ENCODE peak calls at places on chromosomes 16 and 17, in six cellular contexts. O, H, X, C, G and M are unnamed samples.
A peak's percentile ranks its signal among the peaks of the same experiment; 100 is the strongest.

GRCh38 chr16:65069090-65069489 is 52.8 kb downstream of the CDH11 start:
- DNase-seq in O (no peak), H (peak; percentile 28), X (no peak), C (no peak), G (no peak), M (no peak)

GRCh38 chr17:4891405-4892062 is 7.8 kb upstream of the C17orf107 start:
- DNase-seq in O (no peak), H (no peak), X (no peak), C (no peak), G (no peak), M (no peak)

GRCh38 chr17:64694207-64694606 is 32.1 kb upstream of the SMURF2 start:
- DNase-seq in O (peak; percentile 66), H (peak; percentile 95), X (no peak), C (no peak), G (peak; percentile 98), M (peak; percentile 63)

GRCh38 chr16:6570520-6570919 is 762.1 kb upstream of the RBFOX1 start:
- DNase-seq in O (no peak), H (no peak), X (no peak), C (no peak), G (no peak), M (no peak)

GRCh38 chr17:11986939-11987329 is 10.3 kb downstream of the ZNF18 start:
- DNase-seq in O (peak; percentile 49), H (peak; percentile 72), X (peak; percentile 12), C (no peak), G (peak; percentile 37), M (peak; percentile 42)

GRCh38 chr17:6269474-6269873 is 165.4 kb downstream of the AIPL1 start:
- DNase-seq in O (peak; percentile 35), H (peak; percentile 60), X (peak; percentile 20), C (no peak), G (no peak), M (peak; percentile 56)

GRCh38 chr17:28406478-28406824 is 439 bp upstream of the SLC46A1 start:
- DNase-seq in O (no peak), H (no peak), X (no peak), C (no peak), G (no peak), M (no peak)

GRCh38 chr17:50109207-50109606 is 14.1 kb downstream of the PDK2 start:
- DNase-seq in O (no peak), H (no peak), X (no peak), C (no peak), G (no peak), M (no peak)

GRCh38 chr17:39867084-39867890 is 715 bp upstream of the ZPBP2 start:
- DNase-seq in O (no peak), H (no peak), X (no peak), C (peak; percentile 96), G (no peak), M (no peak)

GRCh38 chr16:8655184-8655717 is 19.2 kb upstream of the ABAT start:
- DNase-seq in O (no peak), H (peak; percentile 13), X (no peak), C (peak; percentile 31), G (peak; percentile 73), M (peak; percentile 83)

GRCh38 chr16:1508494-1509167 is 15.5 kb downstream of the TELO2 start:
- DNase-seq in O (no peak), H (no peak), X (no peak), C (no peak), G (no peak), M (no peak)

GRCh38 chr16:1511662-1512061 is 18.5 kb downstream of the TELO2 start:
- DNase-seq in O (no peak), H (no peak), X (no peak), C (no peak), G (no peak), M (peak; percentile 14)

GRCh38 chr16:1510941-1511351 is 17.8 kb downstream of the TELO2 start:
- DNase-seq in O (no peak), H (no peak), X (no peak), C (no peak), G (no peak), M (no peak)

GRCh38 chr16:1509307-1510221 is 16.4 kb downstream of the TELO2 start:
- DNase-seq in O (no peak), H (peak; percentile 15), X (no peak), C (no peak), G (no peak), M (no peak)

GRCh38 chr16:1510272-1510671 is 17.1 kb downstream of the TELO2 start:
- DNase-seq in O (no peak), H (no peak), X (no peak), C (no peak), G (no peak), M (no peak)
- TF ChIP-seq POLR2A in O (no peak), H (no peak), X (no peak), C (no peak), G (no peak), M (no peak)

GRCh38 chr16:50038756-50039529 is 13.9 kb downstream of the CNEP1R1 start:
- DNase-seq in O (no peak), H (no peak), X (no peak), C (no peak), G (no peak), M (peak; percentile 91)
- TF ChIP-seq MYC in O (no peak), H (no peak), X (no peak), C (no peak), G (no peak), M (no peak)

GRCh38 chr16:54930034-54930938 is at the start of gene IRX5:
- DNase-seq in O (peak; percentile 81), H (peak; percentile 89), X (peak; percentile 83), C (no peak), G (no peak), M (peak; percentile 99)
- TF ChIP-seq POLR2A in O (peak; percentile 20), H (no peak), X (peak; percentile 66), C (peak; percentile 41), G (no peak), M (peak; percentile 69)

GRCh38 chr16:23119570-23119969 is 29.7 kb downstream of the USP31 start:
- DNase-seq in O (no peak), H (no peak), X (no peak), C (no peak), G (no peak), M (no peak)

GRCh38 chr16:23121024-23121423 is 28.2 kb downstream of the USP31 start:
- DNase-seq in O (no peak), H (no peak), X (no peak), C (no peak), G (no peak), M (no peak)

GRCh38 chr16:23120562-23120961 is 28.7 kb downstream of the USP31 start:
- DNase-seq in O (no peak), H (no peak), X (no peak), C (no peak), G (no peak), M (no peak)

GRCh38 chr16:23124315-23124714 is 24.9 kb downstream of the USP31 start:
- DNase-seq in O (peak; percentile 52), H (peak; percentile 85), X (no peak), C (no peak), G (no peak), M (no peak)

GRCh38 chr16:23122107-23122506 is 27.1 kb downstream of the USP31 start:
- DNase-seq in O (no peak), H (no peak), X (no peak), C (no peak), G (no peak), M (no peak)
- TF ChIP-seq MYC in O (no peak), H (no peak), X (no peak), C (no peak), G (no peak), M (no peak)

DNA sequence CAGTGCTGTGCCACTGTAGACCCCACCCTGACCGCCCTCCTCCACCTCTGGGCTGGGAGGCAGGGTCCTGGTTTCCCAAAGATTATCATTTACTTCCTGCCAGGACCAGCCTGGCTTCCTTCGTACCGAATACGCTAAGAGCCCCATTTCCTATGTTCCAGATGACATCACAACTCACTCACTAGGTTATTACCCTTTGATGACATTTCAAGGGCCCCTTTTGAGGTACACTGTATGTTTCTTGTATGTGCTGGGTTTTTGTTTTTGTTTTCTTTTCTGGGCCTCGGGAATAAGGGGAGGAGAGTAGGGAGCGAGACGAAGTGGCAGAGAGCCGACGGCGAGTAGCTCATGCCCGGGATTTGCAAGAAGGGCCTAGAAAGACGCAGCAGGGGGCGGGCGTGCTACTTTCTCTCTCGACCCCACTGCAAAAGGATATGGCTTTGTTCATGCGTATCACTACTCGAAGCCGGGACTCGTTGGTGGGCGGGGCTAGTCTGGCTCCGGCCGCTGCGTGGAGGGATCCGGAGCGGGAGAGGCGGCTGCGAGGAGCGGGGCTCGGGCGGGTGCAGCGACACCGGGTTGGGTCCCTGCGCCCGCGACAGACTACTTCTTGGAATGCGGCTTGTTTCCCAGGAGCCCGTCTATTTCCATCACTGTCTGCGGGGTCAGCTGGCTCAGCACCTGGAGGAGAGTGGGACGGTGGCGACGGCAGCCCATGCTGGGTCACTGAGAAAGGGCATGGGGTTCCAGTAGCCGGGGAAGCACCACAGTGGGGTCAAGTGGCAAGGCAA is 6.6 kb upstream of the RNF227 start:
- DNase-seq in O (no peak), H (peak; percentile 83), X (no peak), C (no peak), G (no peak), M (no peak)
- TF ChIP-seq POLR2A in O (no peak), H (peak; percentile 42), X (no peak), C (peak; percentile 73), G (no peak), M (no peak)

GRCh38 chr16:73337371-73337770 is 289.4 kb upstream of the ZFHX3 start:
- DNase-seq in O (no peak), H (no peak), X (no peak), C (no peak), G (no peak), M (no peak)
- TF ChIP-seq MYC in O (no peak), H (no peak), X (no peak), C (no peak), G (no peak), M (no peak)

GRCh38 chr16:57865746-57866528 is 63.6 kb upstream of the KIFC3 start:
- DNase-seq in O (no peak), H (no peak), X (no peak), C (no peak), G (no peak), M (no peak)

GRCh38 chr16:57863434-57864160 is 61.3 kb upstream of the KIFC3 start:
- DNase-seq in O (peak; percentile 65), H (peak; percentile 76), X (no peak), C (no peak), G (peak; percentile 68), M (peak; percentile 68)

GRCh38 chr16:57859331-57859730 is 57.0 kb upstream of the KIFC3 start:
- DNase-seq in O (peak; percentile 77), H (peak; percentile 31), X (peak; percentile 43), C (no peak), G (peak; percentile 67), M (peak; percentile 77)

GRCh38 chr16:57866529-57866918 is 64.2 kb upstream of the KIFC3 start:
- DNase-seq in O (no peak), H (no peak), X (no peak), C (no peak), G (no peak), M (no peak)

GRCh38 chr16:57862698-57863433 is 60.6 kb upstream of the KIFC3 start:
- DNase-seq in O (peak; percentile 55), H (no peak), X (no peak), C (no peak), G (peak; percentile 96), M (no peak)
- TF ChIP-seq POLR2A in O (peak; percentile 38), H (no peak), X (no peak), C (no peak), G (peak; percentile 33), M (no peak)

DNA sequence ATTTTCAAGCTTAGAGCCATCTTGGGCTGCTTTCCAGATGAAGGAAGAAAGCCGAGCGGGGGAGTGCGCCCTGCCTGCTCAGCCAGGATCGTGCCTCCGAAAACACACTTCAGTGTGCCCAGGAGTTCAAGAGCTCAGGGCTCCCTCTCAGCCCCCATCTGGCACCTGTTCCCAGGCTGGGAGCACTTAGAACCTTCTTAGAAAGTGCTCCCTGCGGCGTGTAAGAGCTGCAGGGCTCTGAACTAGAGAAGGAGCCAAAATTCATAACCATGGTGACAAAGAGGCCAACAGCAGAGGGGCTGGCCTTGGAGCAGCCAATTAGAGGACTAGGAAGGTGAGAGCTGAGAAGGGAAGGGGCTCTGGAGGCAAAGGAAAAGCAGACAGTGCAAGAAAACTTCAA is 59.0 kb upstream of the TNRC6C start:
- DNase-seq in O (no peak), H (no peak), X (no peak), C (no peak), G (no peak), M (no peak)
- TF ChIP-seq MYC in O (no peak), H (no peak), X (no peak), C (no peak), G (no peak), M (no peak)